ENCODE peak calls at places on chromosomes 13 and 19, in five cellular contexts. One of them, this sample, is unnamed.

GRCh38 chr19:14580623-14581237 is 2.2 kb upstream of the CLEC17A start:
- DNase-seq in fibroblast of lung: no peak
- DNase-seq in mesothelial cell of epicardium: no peak
- DNase-seq in neural crest cell: no peak
- DNase-seq in fibroblast of pulmonary artery: no peak
- DNase-seq in this sample: no peak

GRCh38 chr13:31996611-31997010 is 35.0 kb upstream of the FRY start:
- DNase-seq in fibroblast of lung: no peak
- DNase-seq in mesothelial cell of epicardium: no peak
- DNase-seq in neural crest cell: no peak
- DNase-seq in fibroblast of pulmonary artery: no peak
- DNase-seq in this sample: no peak

GRCh38 chr13:101626925-101627555 is 174.6 kb downstream of the ITGBL1 start:
- DNase-seq in fibroblast of lung: no peak
- DNase-seq in mesothelial cell of epicardium: no peak
- DNase-seq in neural crest cell: no peak
- DNase-seq in fibroblast of pulmonary artery: no peak
- DNase-seq in this sample: no peak

GRCh38 chr13:108895220-108895704 is 265.9 kb downstream of the MYO16 start:
- DNase-seq in fibroblast of lung: peak; percentile 41
- DNase-seq in mesothelial cell of epicardium: no peak
- DNase-seq in neural crest cell: no peak
- DNase-seq in fibroblast of pulmonary artery: peak; percentile 52
- DNase-seq in this sample: peak; percentile 20

GRCh38 chr19:8259142-8259921 is 48.8 kb downstream of the CD320 start:
- DNase-seq in fibroblast of lung: no peak
- DNase-seq in mesothelial cell of epicardium: no peak
- DNase-seq in neural crest cell: no peak
- DNase-seq in fibroblast of pulmonary artery: no peak
- DNase-seq in this sample: no peak

GRCh38 chr13:32246468-32246867 is 68.7 kb downstream of the ZAR1L start:
- DNase-seq in fibroblast of lung: peak; percentile 67
- DNase-seq in mesothelial cell of epicardium: peak; percentile 51
- DNase-seq in neural crest cell: peak; percentile 49
- DNase-seq in fibroblast of pulmonary artery: peak; percentile 87
- DNase-seq in this sample: peak; percentile 77

GRCh38 chr13:111948811-111949210 is 118.1 kb upstream of the SOX1 start:
- DNase-seq in fibroblast of lung: no peak
- DNase-seq in mesothelial cell of epicardium: no peak
- DNase-seq in neural crest cell: no peak
- DNase-seq in fibroblast of pulmonary artery: no peak
- DNase-seq in this sample: no peak

GRCh38 chr13:23050126-23050525 is 130.7 kb upstream of the SGCG start:
- DNase-seq in fibroblast of lung: no peak
- DNase-seq in mesothelial cell of epicardium: no peak
- DNase-seq in neural crest cell: no peak
- DNase-seq in fibroblast of pulmonary artery: no peak
- DNase-seq in this sample: no peak

GRCh38 chr19:29665826-29666633 is 769 bp downstream of the PLEKHF1 start:
- DNase-seq in fibroblast of lung: peak; percentile 66
- DNase-seq in mesothelial cell of epicardium: no peak
- DNase-seq in neural crest cell: no peak
- DNase-seq in fibroblast of pulmonary artery: peak; percentile 70
- DNase-seq in this sample: no peak

GRCh38 chr13:37386276-37386675 is 212.3 kb downstream of the POSTN start:
- DNase-seq in fibroblast of lung: peak; percentile 80
- DNase-seq in mesothelial cell of epicardium: no peak
- DNase-seq in neural crest cell: no peak
- DNase-seq in fibroblast of pulmonary artery: peak; percentile 43
- DNase-seq in this sample: no peak
- TF ChIP-seq CTCF in fibroblast of lung: no peak
- TF ChIP-seq CTCF in mesothelial cell of epicardium: no peak
- TF ChIP-seq CTCF in neural crest cell: no peak
- TF ChIP-seq CTCF in fibroblast of pulmonary artery: no peak
- TF ChIP-seq CTCF in this sample: no peak

GRCh38 chr19:34744896-34745690 is 11.1 kb downstream of the ZNF181 start:
- DNase-seq in fibroblast of lung: no peak
- DNase-seq in mesothelial cell of epicardium: no peak
- DNase-seq in neural crest cell: no peak
- DNase-seq in fibroblast of pulmonary artery: no peak
- DNase-seq in this sample: no peak
- TF ChIP-seq CTCF in fibroblast of lung: no peak
- TF ChIP-seq CTCF in mesothelial cell of epicardium: no peak
- TF ChIP-seq CTCF in neural crest cell: no peak
- TF ChIP-seq CTCF in fibroblast of pulmonary artery: no peak
- TF ChIP-seq CTCF in this sample: no peak

GRCh38 chr13:79807554-79807953 is 326.6 kb downstream of the NDFIP2 start:
- DNase-seq in fibroblast of lung: no peak
- DNase-seq in mesothelial cell of epicardium: no peak
- DNase-seq in neural crest cell: no peak
- DNase-seq in fibroblast of pulmonary artery: no peak
- DNase-seq in this sample: no peak

GRCh38 chr13:79806821-79807220 is 325.9 kb downstream of the NDFIP2 start:
- DNase-seq in fibroblast of lung: no peak
- DNase-seq in mesothelial cell of epicardium: no peak
- DNase-seq in neural crest cell: no peak
- DNase-seq in fibroblast of pulmonary artery: no peak
- DNase-seq in this sample: no peak

GRCh38 chr13:79810018-79810417 is 329.1 kb downstream of the NDFIP2 start:
- DNase-seq in fibroblast of lung: no peak
- DNase-seq in mesothelial cell of epicardium: no peak
- DNase-seq in neural crest cell: no peak
- DNase-seq in fibroblast of pulmonary artery: no peak
- DNase-seq in this sample: no peak

GRCh38 chr13:79810671-79811070 is 329.7 kb downstream of the NDFIP2 start:
- DNase-seq in fibroblast of lung: peak; percentile 77
- DNase-seq in mesothelial cell of epicardium: no peak
- DNase-seq in neural crest cell: no peak
- DNase-seq in fibroblast of pulmonary artery: peak; percentile 62
- DNase-seq in this sample: no peak

GRCh38 chr13:79808475-79808874 is 327.5 kb downstream of the NDFIP2 start:
- DNase-seq in fibroblast of lung: no peak
- DNase-seq in mesothelial cell of epicardium: no peak
- DNase-seq in neural crest cell: no peak
- DNase-seq in fibroblast of pulmonary artery: no peak
- DNase-seq in this sample: no peak
- TF ChIP-seq CTCF in fibroblast of lung: no peak
- TF ChIP-seq CTCF in mesothelial cell of epicardium: no peak
- TF ChIP-seq CTCF in neural crest cell: no peak
- TF ChIP-seq CTCF in fibroblast of pulmonary artery: no peak
- TF ChIP-seq CTCF in this sample: no peak

GRCh38 chr13:98445340-98446233 is 131.3 kb downstream of the STK24 start:
- DNase-seq in fibroblast of lung: peak; percentile 33
- DNase-seq in mesothelial cell of epicardium: peak; percentile 79
- DNase-seq in neural crest cell: peak; percentile 70
- DNase-seq in fibroblast of pulmonary artery: peak; percentile 51
- DNase-seq in this sample: peak; percentile 78
- TF ChIP-seq CTCF in fibroblast of lung: peak; percentile 87
- TF ChIP-seq CTCF in mesothelial cell of epicardium: peak; percentile 80
- TF ChIP-seq CTCF in neural crest cell: peak; percentile 91
- TF ChIP-seq CTCF in fibroblast of pulmonary artery: peak; percentile 92
- TF ChIP-seq CTCF in this sample: peak; percentile 90

GRCh38 chr19:40576585-40577451 is at the start of gene SHKBP1:
- DNase-seq in fibroblast of lung: peak; percentile 92
- DNase-seq in mesothelial cell of epicardium: peak; percentile 96
- DNase-seq in neural crest cell: peak; percentile 94
- DNase-seq in fibroblast of pulmonary artery: peak; percentile 97
- DNase-seq in this sample: peak; percentile 91

GRCh38 chr19:40578442-40578908 is 1.8 kb downstream of the SHKBP1 start:
- DNase-seq in fibroblast of lung: peak; percentile 46
- DNase-seq in mesothelial cell of epicardium: no peak
- DNase-seq in neural crest cell: no peak
- DNase-seq in fibroblast of pulmonary artery: peak; percentile 58
- DNase-seq in this sample: peak; percentile 29

GRCh38 chr19:40571831-40572495 is 4.7 kb upstream of the SHKBP1 start:
- DNase-seq in fibroblast of lung: no peak
- DNase-seq in mesothelial cell of epicardium: no peak
- DNase-seq in neural crest cell: no peak
- DNase-seq in fibroblast of pulmonary artery: no peak
- DNase-seq in this sample: no peak

GRCh38 chr19:40575326-40575725 is 1.3 kb upstream of the SHKBP1 start:
- DNase-seq in fibroblast of lung: no peak
- DNase-seq in mesothelial cell of epicardium: no peak
- DNase-seq in neural crest cell: no peak
- DNase-seq in fibroblast of pulmonary artery: no peak
- DNase-seq in this sample: no peak

DNA sequence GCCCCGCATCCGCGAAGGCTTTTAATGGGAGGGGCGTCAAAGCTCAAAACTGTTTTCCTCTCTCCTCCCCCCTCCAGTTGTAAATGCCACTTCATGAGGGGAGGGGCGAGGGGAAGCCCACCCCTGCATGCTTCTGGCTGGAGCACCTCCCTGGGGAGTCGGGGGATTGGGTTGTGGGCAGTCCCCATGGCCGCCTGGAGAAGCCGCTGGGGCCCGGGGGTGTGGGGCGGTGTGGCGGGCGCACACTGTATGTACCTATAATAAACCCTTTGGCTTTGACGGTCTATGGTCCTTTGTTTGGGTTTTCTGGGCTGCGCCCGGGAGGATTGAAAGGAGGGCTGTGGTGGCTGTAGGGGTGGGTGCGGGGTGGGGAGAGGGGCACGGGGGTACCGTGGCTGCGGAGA is 490 bp upstream of the SHKBP1 start:
- DNase-seq in fibroblast of lung: no peak
- DNase-seq in mesothelial cell of epicardium: no peak
- DNase-seq in neural crest cell: no peak
- DNase-seq in fibroblast of pulmonary artery: no peak
- DNase-seq in this sample: no peak
- TF ChIP-seq CTCF in fibroblast of lung: no peak
- TF ChIP-seq CTCF in mesothelial cell of epicardium: no peak
- TF ChIP-seq CTCF in neural crest cell: no peak
- TF ChIP-seq CTCF in fibroblast of pulmonary artery: no peak
- TF ChIP-seq CTCF in this sample: no peak

This sample was measured in endothelial cell.